ENCODE peak calls at places on chromosomes 12 and 14, in six cellular contexts. One of them, this sample, is unnamed.

GRCh38 chr12:97386133-97386581 is 76.4 kb upstream of the RMST start:
- DNase-seq in neuronal stem cell: no peak
- DNase-seq in thoracic aorta: no peak
- DNase-seq in heart left ventricle: no peak
- DNase-seq in CD4-positive, CD25-positive, alpha-beta regulatory T cell: no peak
- DNase-seq in ovary: no peak
- DNase-seq in this sample: no peak

GRCh38 chr12:105348561-105348960 is 18.1 kb downstream of the C12orf75 start:
- DNase-seq in neuronal stem cell: no peak
- DNase-seq in thoracic aorta: no peak
- DNase-seq in heart left ventricle: no peak
- DNase-seq in CD4-positive, CD25-positive, alpha-beta regulatory T cell: no peak
- DNase-seq in ovary: no peak
- DNase-seq in this sample: no peak

GRCh38 chr14:80475074-80475473 is 263.8 kb upstream of the DIO2 start:
- DNase-seq in neuronal stem cell: no peak
- DNase-seq in thoracic aorta: no peak
- DNase-seq in heart left ventricle: no peak
- DNase-seq in CD4-positive, CD25-positive, alpha-beta regulatory T cell: no peak
- DNase-seq in ovary: no peak
- DNase-seq in this sample: no peak

GRCh38 chr12:13376627-13377373 is 180.3 kb downstream of the EMP1 start:
- DNase-seq in neuronal stem cell: no peak
- DNase-seq in thoracic aorta: no peak
- DNase-seq in heart left ventricle: no peak
- DNase-seq in CD4-positive, CD25-positive, alpha-beta regulatory T cell: no peak
- DNase-seq in ovary: no peak
- DNase-seq in this sample: peak; percentile 54

GRCh38 chr12:93234641-93235040 is 143.1 kb upstream of the NUDT4 start:
- DNase-seq in neuronal stem cell: no peak
- DNase-seq in thoracic aorta: no peak
- DNase-seq in heart left ventricle: no peak
- DNase-seq in CD4-positive, CD25-positive, alpha-beta regulatory T cell: no peak
- DNase-seq in ovary: no peak
- DNase-seq in this sample: no peak

GRCh38 chr12:5257763-5258475 is 174.0 kb upstream of the NTF3 start:
- DNase-seq in neuronal stem cell: no peak
- DNase-seq in thoracic aorta: no peak
- DNase-seq in heart left ventricle: no peak
- DNase-seq in CD4-positive, CD25-positive, alpha-beta regulatory T cell: no peak
- DNase-seq in ovary: no peak
- DNase-seq in this sample: no peak

GRCh38 chr12:123938679-123939480 is 33.8 kb downstream of the CCDC92 start:
- DNase-seq in neuronal stem cell: no peak
- DNase-seq in thoracic aorta: no peak
- DNase-seq in heart left ventricle: no peak
- DNase-seq in CD4-positive, CD25-positive, alpha-beta regulatory T cell: no peak
- DNase-seq in ovary: no peak
- DNase-seq in this sample: no peak

GRCh38 chr14:69964841-69965240 is 85.6 kb downstream of the SMOC1 start:
- DNase-seq in neuronal stem cell: no peak
- DNase-seq in thoracic aorta: no peak
- DNase-seq in heart left ventricle: no peak
- DNase-seq in CD4-positive, CD25-positive, alpha-beta regulatory T cell: no peak
- DNase-seq in ovary: no peak
- DNase-seq in this sample: no peak

GRCh38 chr12:18578191-18578590 is 159.6 kb downstream of the PLCZ1 start:
- DNase-seq in neuronal stem cell: no peak
- DNase-seq in thoracic aorta: no peak
- DNase-seq in heart left ventricle: no peak
- DNase-seq in CD4-positive, CD25-positive, alpha-beta regulatory T cell: no peak
- DNase-seq in ovary: no peak
- DNase-seq in this sample: no peak

GRCh38 chr14:98210045-98210678 is 1061.8 kb downstream of the BCL11B start:
- DNase-seq in neuronal stem cell: no peak
- DNase-seq in thoracic aorta: no peak
- DNase-seq in heart left ventricle: no peak
- DNase-seq in CD4-positive, CD25-positive, alpha-beta regulatory T cell: no peak
- DNase-seq in ovary: no peak
- DNase-seq in this sample: peak; percentile 27

GRCh38 chr12:30525171-30525570 is 170.5 kb downstream of the IPO8 start:
- DNase-seq in neuronal stem cell: no peak
- DNase-seq in thoracic aorta: no peak
- DNase-seq in heart left ventricle: no peak
- DNase-seq in CD4-positive, CD25-positive, alpha-beta regulatory T cell: no peak
- DNase-seq in ovary: no peak
- DNase-seq in this sample: no peak

GRCh38 chr14:20652996-20653975 is 11.8 kb upstream of the OR6S1 start:
- DNase-seq in neuronal stem cell: peak; percentile 72
- DNase-seq in thoracic aorta: no peak
- DNase-seq in heart left ventricle: no peak
- DNase-seq in CD4-positive, CD25-positive, alpha-beta regulatory T cell: no peak
- DNase-seq in ovary: no peak
- DNase-seq in this sample: no peak

GRCh38 chr12:31682136-31682962 is 22.9 kb downstream of the ETFBKMT start:
- DNase-seq in neuronal stem cell: peak; percentile 65
- DNase-seq in thoracic aorta: no peak
- DNase-seq in heart left ventricle: peak; percentile 46
- DNase-seq in CD4-positive, CD25-positive, alpha-beta regulatory T cell: peak; percentile 44
- DNase-seq in ovary: peak; percentile 37
- DNase-seq in this sample: peak; percentile 84

GRCh38 chr12:92533280-92533890 is 169.4 kb upstream of the PLEKHG7 start:
- DNase-seq in neuronal stem cell: no peak
- DNase-seq in thoracic aorta: no peak
- DNase-seq in heart left ventricle: peak; percentile 25
- DNase-seq in CD4-positive, CD25-positive, alpha-beta regulatory T cell: no peak
- DNase-seq in ovary: no peak
- DNase-seq in this sample: no peak

GRCh38 chr12:62435337-62436163 is 31.1 kb upstream of the MON2 start:
- DNase-seq in neuronal stem cell: peak; percentile 54
- DNase-seq in thoracic aorta: peak; percentile 9
- DNase-seq in heart left ventricle: peak; percentile 41
- DNase-seq in CD4-positive, CD25-positive, alpha-beta regulatory T cell: peak; percentile 3
- DNase-seq in ovary: peak; percentile 37
- DNase-seq in this sample: peak; percentile 60
- H3K27ac ChIP-seq in neuronal stem cell: no peak overlapping the region
- H3K27ac ChIP-seq in thoracic aorta: no peak overlapping the region
- H3K27ac ChIP-seq in heart left ventricle: no peak overlapping the region
- H3K27ac ChIP-seq in CD4-positive, CD25-positive, alpha-beta regulatory T cell: no peak overlapping the region
- H3K27ac ChIP-seq in ovary: no peak overlapping the region
- H3K27ac ChIP-seq in this sample: no peak overlapping the region

GRCh38 chr14:55274144-55274543 is 2.9 kb downstream of the FBXO34 start:
- DNase-seq in neuronal stem cell: no peak
- DNase-seq in thoracic aorta: no peak
- DNase-seq in heart left ventricle: no peak
- DNase-seq in CD4-positive, CD25-positive, alpha-beta regulatory T cell: no peak
- DNase-seq in ovary: no peak
- DNase-seq in this sample: no peak
- H3K4me1 ChIP-seq in neuronal stem cell: no peaks in the 10 kb centered on the region
- H3K4me1 ChIP-seq in thoracic aorta: peaks cover 25% of the 10 kb centered on the region
- H3K4me1 ChIP-seq in heart left ventricle: peaks cover 7% of the 10 kb centered on the region
- H3K4me1 ChIP-seq in CD4-positive, CD25-positive, alpha-beta regulatory T cell: peaks cover 27% of the 10 kb centered on the region
- H3K4me1 ChIP-seq in ovary: peaks cover 4% of the 10 kb centered on the region
- H3K4me1 ChIP-seq in this sample: peaks cover 16% of the 10 kb centered on the region

GRCh38 chr12:219891-220352 is 6.0 kb upstream of the SLC6A12 start:
- DNase-seq in neuronal stem cell: peak; percentile 67
- DNase-seq in thoracic aorta: no peak
- DNase-seq in heart left ventricle: peak; percentile 59
- DNase-seq in CD4-positive, CD25-positive, alpha-beta regulatory T cell: peak; percentile 6
- DNase-seq in ovary: peak; percentile 31
- DNase-seq in this sample: peak; percentile 68
- H3K27me3 ChIP-seq in neuronal stem cell: peaks cover 43% of the 10 kb centered on the region
- H3K27me3 ChIP-seq in thoracic aorta: no peaks in the 10 kb centered on the region
- H3K27me3 ChIP-seq in heart left ventricle: no peaks in the 10 kb centered on the region
- H3K27me3 ChIP-seq in CD4-positive, CD25-positive, alpha-beta regulatory T cell: no peaks in the 10 kb centered on the region
- H3K27me3 ChIP-seq in ovary: no peaks in the 10 kb centered on the region
- H3K27me3 ChIP-seq in this sample: no peaks in the 10 kb centered on the region

DNA sequence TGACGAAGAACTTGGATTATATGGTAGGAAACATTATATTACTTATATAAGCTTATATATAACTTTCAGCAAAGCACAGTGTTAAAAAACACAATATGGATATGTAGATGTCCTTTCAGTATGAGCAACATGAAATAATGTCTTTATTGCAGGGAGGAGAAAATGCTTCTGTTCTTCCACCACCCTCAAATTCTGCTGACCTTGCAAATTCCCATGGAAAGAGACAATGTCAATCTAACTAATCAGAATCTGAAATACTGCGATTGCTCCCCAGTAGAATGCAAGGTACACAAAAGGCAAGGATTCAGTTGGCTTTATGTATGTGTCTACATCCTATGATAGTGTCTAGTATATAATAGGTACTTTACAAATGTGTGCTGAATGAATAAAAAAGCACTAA is 26.4 kb downstream of the MGAT4C start:
- DNase-seq in neuronal stem cell: no peak
- DNase-seq in thoracic aorta: no peak
- DNase-seq in heart left ventricle: no peak
- DNase-seq in CD4-positive, CD25-positive, alpha-beta regulatory T cell: no peak
- DNase-seq in ovary: no peak
- DNase-seq in this sample: no peak
- H3K27ac ChIP-seq in neuronal stem cell: no peak overlapping the region
- H3K27ac ChIP-seq in thoracic aorta: no peak overlapping the region
- H3K27ac ChIP-seq in heart left ventricle: no peak overlapping the region
- H3K27ac ChIP-seq in CD4-positive, CD25-positive, alpha-beta regulatory T cell: no peak overlapping the region
- H3K27ac ChIP-seq in ovary: no peak overlapping the region
- H3K27ac ChIP-seq in this sample: no peak overlapping the region

GRCh38 chr14:53619625-53620324 is 336.9 kb downstream of the BMP4 start:
- DNase-seq in neuronal stem cell: no peak
- DNase-seq in thoracic aorta: no peak
- DNase-seq in heart left ventricle: no peak
- DNase-seq in CD4-positive, CD25-positive, alpha-beta regulatory T cell: no peak
- DNase-seq in ovary: no peak
- DNase-seq in this sample: no peak

GRCh38 chr14:53620890-53621289 is 335.7 kb downstream of the BMP4 start:
- DNase-seq in neuronal stem cell: no peak
- DNase-seq in thoracic aorta: no peak
- DNase-seq in heart left ventricle: no peak
- DNase-seq in CD4-positive, CD25-positive, alpha-beta regulatory T cell: no peak
- DNase-seq in ovary: no peak
- DNase-seq in this sample: no peak

GRCh38 chr14:53621986-53622385 is 334.6 kb downstream of the BMP4 start:
- DNase-seq in neuronal stem cell: no peak
- DNase-seq in thoracic aorta: no peak
- DNase-seq in heart left ventricle: no peak
- DNase-seq in CD4-positive, CD25-positive, alpha-beta regulatory T cell: no peak
- DNase-seq in ovary: no peak
- DNase-seq in this sample: no peak

GRCh38 chr14:53621433-53621832 is 335.2 kb downstream of the BMP4 start:
- DNase-seq in neuronal stem cell: no peak
- DNase-seq in thoracic aorta: no peak
- DNase-seq in heart left ventricle: no peak
- DNase-seq in CD4-positive, CD25-positive, alpha-beta regulatory T cell: no peak
- DNase-seq in ovary: no peak
- DNase-seq in this sample: no peak

DNA sequence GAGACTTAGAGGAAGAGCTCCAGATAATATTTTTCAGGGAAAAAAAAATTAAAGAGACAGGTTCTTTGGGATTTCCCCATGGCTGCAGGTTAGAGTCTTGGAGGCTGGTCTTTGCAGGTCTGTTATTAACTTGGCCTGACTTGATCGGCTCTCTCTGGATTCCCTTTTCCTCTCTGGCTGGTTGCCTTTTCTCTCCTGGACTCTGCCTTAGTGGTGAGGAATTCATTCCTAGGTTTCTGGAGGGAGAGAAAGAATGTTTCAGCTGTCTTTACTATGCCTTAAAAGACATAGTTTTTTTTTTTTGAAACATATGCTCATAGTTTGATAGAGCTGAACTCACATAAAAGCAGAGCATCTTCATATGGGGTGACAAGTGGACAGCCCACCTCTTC is 336.3 kb downstream of the BMP4 start:
- DNase-seq in neuronal stem cell: no peak
- DNase-seq in thoracic aorta: no peak
- DNase-seq in heart left ventricle: no peak
- DNase-seq in CD4-positive, CD25-positive, alpha-beta regulatory T cell: no peak
- DNase-seq in ovary: no peak
- DNase-seq in this sample: no peak
- H3K4me1 ChIP-seq in neuronal stem cell: peaks cover 6% of the 10 kb centered on the region
- H3K4me1 ChIP-seq in thoracic aorta: no peaks in the 10 kb centered on the region
- H3K4me1 ChIP-seq in heart left ventricle: peaks cover 8% of the 10 kb centered on the region
- H3K4me1 ChIP-seq in CD4-positive, CD25-positive, alpha-beta regulatory T cell: no peaks in the 10 kb centered on the region
- H3K4me1 ChIP-seq in ovary: peaks cover 5% of the 10 kb centered on the region
- H3K4me1 ChIP-seq in this sample: no peaks in the 10 kb centered on the region

GRCh38 chr14:72715215-72715909 is 178.5 kb downstream of the DPF3 start:
- DNase-seq in neuronal stem cell: no peak
- DNase-seq in thoracic aorta: no peak
- DNase-seq in heart left ventricle: peak; percentile 60
- DNase-seq in CD4-positive, CD25-positive, alpha-beta regulatory T cell: no peak
- DNase-seq in ovary: no peak
- DNase-seq in this sample: no peak
- H3K27me3 ChIP-seq in neuronal stem cell: no peaks in the 10 kb centered on the region
- H3K27me3 ChIP-seq in thoracic aorta: no peaks in the 10 kb centered on the region
- H3K27me3 ChIP-seq in heart left ventricle: no peaks in the 10 kb centered on the region
- H3K27me3 ChIP-seq in CD4-positive, CD25-positive, alpha-beta regulatory T cell: no peaks in the 10 kb centered on the region
- H3K27me3 ChIP-seq in ovary: no peaks in the 10 kb centered on the region
- H3K27me3 ChIP-seq in this sample: no peaks in the 10 kb centered on the region

GRCh38 chr12:52230364-52231281 is 2.4 kb upstream of the KRT7 start:
- DNase-seq in neuronal stem cell: no peak
- DNase-seq in thoracic aorta: no peak
- DNase-seq in heart left ventricle: no peak
- DNase-seq in CD4-positive, CD25-positive, alpha-beta regulatory T cell: no peak
- DNase-seq in ovary: no peak
- DNase-seq in this sample: no peak
- H3K27ac ChIP-seq in neuronal stem cell: no peak overlapping the region
- H3K27ac ChIP-seq in thoracic aorta: peak overlapping the region; percentile 72
- H3K27ac ChIP-seq in heart left ventricle: no peak overlapping the region
- H3K27ac ChIP-seq in CD4-positive, CD25-positive, alpha-beta regulatory T cell: no peak overlapping the region
- H3K27ac ChIP-seq in ovary: no peak overlapping the region
- H3K27ac ChIP-seq in this sample: no peak overlapping the region